ENCODE peak calls at places on chromosomes 12 and 14, in eight cellular contexts. L is activated CD4-positive, alpha-beta T cell treated with anti-CD3 and anti-CD28 coated beads, Interleukin-2, amount 10 ng/mL, durations not matched to agents 7 days and 5 days; S is activated T-helper 1 cell treated with Interleukin-2 at 50 U/mL for 16 hours; E is HFFc6; W is endothelial cell; U is C1 segment of cervical spinal cord; O is KG1; G is body of pancreas. C is an unnamed sample.

GRCh38 chr12:11718768-11719253 is 69.3 kb downstream of the ETV6 start:
- DNase-seq in G (no peak), O (no peak), E (peak), L (no peak), W (no peak), S (no peak), U (peak), C (no peak)

GRCh38 chr14:91363776-91364523 is 53.7 kb downstream of the CCDC88C start:
- DNase-seq in L (no peak), S (no peak), O (no peak), G (no peak), U (no peak), W (no peak), E (no peak), C (no peak)

GRCh38 chr12:105775351-105775750 is 363.4 kb downstream of the NUAK1 start:
- DNase-seq in O (no peak), W (no peak), U (no peak), E (peak), L (no peak), S (no peak), G (no peak), C (peak)

GRCh38 chr14:87131879-87132278 is 861.1 kb downstream of the GALC start:
- DNase-seq in G (no peak), L (no peak), O (no peak), U (no peak), S (no peak), E (no peak), W (no peak), C (no peak)

GRCh38 chr12:47801904-47802246 is 17.8 kb downstream of the HDAC7 start:
- DNase-seq in U (no peak), G (no peak), S (no peak), L (no peak), W (peak), O (no peak), E (no peak), C (no peak)

GRCh38 chr14:101198398-101199027 is 295.0 kb upstream of the RTL1 start:
- DNase-seq in W (no peak), U (no peak), O (no peak), L (no peak), S (no peak), G (peak), E (no peak), C (no peak)

GRCh38 chr14:43535231-43535838 is 971.7 kb downstream of the FSCB start:
- DNase-seq in S (no peak), O (no peak), W (no peak), L (no peak), U (no peak), G (no peak), E (no peak), C (no peak)

GRCh38 chr14:99740411-99740810 is 52.8 kb upstream of the EML1 start:
- DNase-seq in G (no peak), O (no peak), L (no peak), W (no peak), S (no peak), E (no peak), U (no peak), C (no peak)

GRCh38 chr14:22977684-22978486 is 4.5 kb downstream of the AJUBA start:
- DNase-seq in E (peak), L (no peak), S (no peak), O (no peak), W (peak), U (no peak), G (peak), C (no peak)

GRCh38 chr14:22303589-22304195 is 285.3 kb downstream of the DAD1 start:
- DNase-seq in G (no peak), S (no peak), E (no peak), W (no peak), O (no peak), U (no peak), L (no peak), C (no peak)

GRCh38 chr12:52210925-52211650 is 19.3 kb upstream of the KRT80 start:
- DNase-seq in O (no peak), G (peak), S (no peak), W (no peak), E (no peak), L (no peak), U (no peak), C (no peak)

GRCh38 chr14:51342226-51342625 is 102.2 kb downstream of the TMX1 start:
- DNase-seq in S (no peak), E (no peak), O (no peak), L (no peak), U (no peak), G (no peak), W (no peak), C (no peak)

GRCh38 chr12:96132819-96133218 is 61.4 kb upstream of the ELK3 start:
- DNase-seq in G (no peak), W (no peak), S (no peak), O (no peak), E (no peak), U (no peak), L (peak), C (no peak)

GRCh38 chr14:46054526-46054925 is 597.1 kb downstream of the RPL10L start:
- DNase-seq in G (no peak), W (no peak), E (peak), L (no peak), S (no peak), O (no peak), U (no peak), C (peak)

C was measured in AG09309.